ENCODE peak calls at places on chromosomes 5 and 9, in nine cellular contexts. Z, K, W, H, N, C, J, G and X are unnamed samples.

GRCh38 chr5:1835431-1835830 is 34.2 kb downstream of the NDUFS6 start:
- DNase-seq in J (no peak), W (no peak), H (no peak), G (no peak), C (no peak), N (no peak), Z (no peak), K (no peak), X (no peak)

GRCh38 chr9:93267091-93267541 is 83.2 kb downstream of the WNK2 start:
- DNase-seq in Z (no peak), J (no peak), N (no peak), W (no peak), H (no peak), G (no peak), C (no peak), K (no peak), X (no peak)

GRCh38 chr5:172144291-172144815 is 43.7 kb downstream of the STK10 start:
- DNase-seq in W (no peak), Z (no peak), K (peak; percentile 47), N (no peak), J (peak; percentile 62), G (peak; percentile 21), C (no peak), H (no peak), X (peak; percentile 15)

GRCh38 chr5:114055318-114055788 is 306.5 kb upstream of the KCNN2 start:
- DNase-seq in W (no peak), K (peak; percentile 6), G (peak; percentile 77), C (peak; percentile 19), Z (no peak), J (peak; percentile 77), H (peak; percentile 66), N (no peak), X (no peak)

GRCh38 chr5:171162602-171163001 is 146.4 kb upstream of the TLX3 start:
- DNase-seq in C (peak; percentile 14), W (no peak), K (peak; percentile 7), Z (no peak), J (no peak), H (peak; percentile 6), G (peak; percentile 37), N (peak; percentile 4), X (no peak)

GRCh38 chr5:168086736-168087135 is 204.7 kb upstream of the WWC1 start:
- DNase-seq in C (no peak), W (no peak), N (no peak), H (no peak), G (no peak), J (no peak), K (no peak), Z (no peak), X (no peak)

GRCh38 chr5:179779826-179780225 is 14.0 kb upstream of the LTC4S start:
- DNase-seq in K (no peak), H (no peak), J (no peak), N (no peak), W (no peak), C (no peak), G (no peak), Z (no peak), X (no peak)

GRCh38 chr5:131186561-131187256 is 16.0 kb downstream of the LYRM7 start:
- DNase-seq in C (no peak), G (no peak), J (no peak), H (no peak), K (no peak), Z (no peak), N (no peak), W (no peak), X (no peak)

GRCh38 chr5:79536193-79536906 is 22.4 kb upstream of the HOMER1 start:
- DNase-seq in H (no peak), C (no peak), Z (no peak), W (no peak), N (no peak), G (no peak), K (no peak), J (no peak), X (no peak)

GRCh38 chr5:159010611-159011497 is 88.9 kb downstream of the EBF1 start:
- DNase-seq in W (no peak), N (no peak), K (no peak), J (peak; percentile 57), Z (no peak), H (no peak), C (no peak), G (no peak), X (peak; percentile 14)

GRCh38 chr9:127177682-127178265 is 55.3 kb upstream of the ANGPTL2 start:
- DNase-seq in C (no peak), G (no peak), K (no peak), Z (no peak), H (no peak), J (no peak), W (no peak), N (no peak), X (no peak)

GRCh38 chr5:2047341-2047927 is 164.7 kb upstream of the IRX4 start:
- DNase-seq in N (no peak), W (no peak), K (no peak), J (no peak), G (no peak), Z (no peak), H (no peak), C (no peak), X (no peak)

GRCh38 chr9:71355884-71356283 is 234.5 kb upstream of the TRPM3 start:
- DNase-seq in K (no peak), W (no peak), G (no peak), H (no peak), Z (no peak), C (no peak), J (no peak), N (no peak), X (no peak)

GRCh38 chr9:3238241-3238640 is 287.6 kb downstream of the RFX3 start:
- DNase-seq in J (no peak), G (no peak), W (no peak), N (no peak), H (no peak), Z (no peak), K (peak; percentile 2), C (peak; percentile 54), X (no peak)

GRCh38 chr5:157362982-157363381 is 97.0 kb upstream of the NIPAL4 start:
- DNase-seq in Z (no peak), K (no peak), J (no peak), H (no peak), W (no peak), C (no peak), N (no peak), G (no peak), X (no peak)

GRCh38 chr9:34513567-34514214 is 9.1 kb downstream of the ENHO start:
- DNase-seq in C (no peak), N (no peak), W (no peak), Z (no peak), H (no peak), K (no peak), J (no peak), G (peak; percentile 18), X (no peak)

GRCh38 chr9:68785965-68786364 is 80.9 kb downstream of the PIP5K1B start:
- DNase-seq in W (no peak), H (no peak), C (no peak), N (no peak), Z (no peak), J (no peak), G (no peak), K (no peak), X (no peak)

GRCh38 chr5:34538026-34538672 is 118.0 kb upstream of the RAI14 start:
- DNase-seq in Z (no peak), W (no peak), C (no peak), J (no peak), K (no peak), G (peak; percentile 38), H (no peak), N (no peak), X (no peak)

GRCh38 chr9:133739408-133740280 is 1.5 kb upstream of the SARDH start:
- DNase-seq in K (peak; percentile 78), N (no peak), C (no peak), G (no peak), J (no peak), H (no peak), W (peak; percentile 83), Z (no peak), X (no peak)

GRCh38 chr5:133944263-133945230 is 23.9 kb downstream of the C5orf15 start:
- DNase-seq in K (peak; percentile 62), C (peak; percentile 23), N (peak; percentile 74), W (peak; percentile 36), H (peak; percentile 18), Z (peak; percentile 39), G (peak; percentile 63), J (peak; percentile 41), X (no peak)

GRCh38 chr5:168843277-168843997 is 264.3 kb upstream of the PANK3 start:
- DNase-seq in J (no peak), K (no peak), N (no peak), W (no peak), Z (no peak), C (peak; percentile 7), G (no peak), H (no peak), X (no peak)

GRCh38 chr9:80707120-80707519 is 982.2 kb downstream of the TLE1 start:
- DNase-seq in K (no peak), J (no peak), G (no peak), C (peak; percentile 22), N (no peak), W (no peak), Z (no peak), H (no peak), X (no peak)

GRCh38 chr5:149011084-149011483 is 51.8 kb downstream of the SH3TC2 start:
- DNase-seq in W (no peak), K (no peak), G (peak; percentile 36), Z (no peak), H (no peak), C (no peak), N (no peak), J (no peak), X (no peak)

GRCh38 chr5:73374520-73375235 is 73.9 kb downstream of the FOXD1 start:
- DNase-seq in C (peak; percentile 73), W (no peak), Z (no peak), H (no peak), N (no peak), G (peak; percentile 95), K (no peak), J (no peak), X (no peak)

GRCh38 chr9:126631254-126631653 is 17.5 kb downstream of the LMX1B start:
- DNase-seq in Z (no peak), J (no peak), G (no peak), C (no peak), W (no peak), K (no peak), H (no peak), N (no peak), X (no peak)

GRCh38 chr5:149904977-149905376 is 39.6 kb downstream of the PDE6A start:
- DNase-seq in Z (no peak), N (no peak), C (no peak), J (no peak), H (no peak), K (no peak), W (no peak), G (no peak), X (no peak)

GRCh38 chr5:56974241-56974640 is 22.3 kb upstream of the MIER3 start:
- DNase-seq in N (no peak), J (no peak), Z (no peak), K (no peak), C (no peak), W (no peak), H (no peak), G (no peak), X (no peak)

GRCh38 chr9:86642721-86643120 is 288.5 kb upstream of the TUT7 start:
- DNase-seq in W (no peak), G (no peak), Z (no peak), N (no peak), C (no peak), H (no peak), K (no peak), J (no peak), X (no peak)

GRCh38 chr5:39213437-39214207 is 5.7 kb downstream of the FYB1 start:
- DNase-seq in K (no peak), W (no peak), C (no peak), Z (no peak), H (no peak), G (no peak), N (no peak), J (no peak), X (no peak)

GRCh38 chr9:35686222-35687203 is 3.2 kb downstream of the TPM2 start:
- DNase-seq in J (peak; percentile 48), G (peak; percentile 68), W (no peak), K (no peak), N (no peak), H (no peak), Z (no peak), C (no peak), X (no peak)

GRCh38 chr5:26625099-26625498 is 413.3 kb downstream of the CDH9 start:
- DNase-seq in N (no peak), J (no peak), C (no peak), W (no peak), Z (no peak), K (no peak), G (no peak), H (no peak), X (no peak)